ENCODE peak calls at places on chromosomes 3 and 15, in five cellular contexts. C is NCI-H1436, D is type B pancreatic cell, Y is A172, T is cardiac fibroblast. W is an unnamed sample.

GRCh38 chr3:171458056-171458856 is 1.9 kb downstream of the TNIK start:
- DNase-seq in C (no peak), D (no peak), Y (no peak), T (no peak), W (no peak)

GRCh38 chr3:13009132-13009945 is 63.9 kb downstream of the IQSEC1 start:
- DNase-seq in C (no peak), D (no peak), Y (peak; percentile 86), T (no peak), W (no peak)

GRCh38 chr15:96086164-96086563 is 244.3 kb upstream of the NR2F2 start:
- DNase-seq in C (no peak), D (no peak), Y (no peak), T (no peak), W (no peak)

GRCh38 chr3:85172001-85172400 is 213.2 kb downstream of the CADM2 start:
- DNase-seq in C (no peak), D (no peak), Y (no peak), T (no peak), W (no peak)

GRCh38 chr15:66161108-66161507 is 92.4 kb downstream of the MEGF11 start:
- DNase-seq in C (no peak), D (no peak), Y (no peak), T (no peak), W (no peak)

GRCh38 chr15:86850939-86851338 is 771.3 kb downstream of the AGBL1 start:
- DNase-seq in C (no peak), D (no peak), Y (no peak), T (no peak), W (no peak)

GRCh38 chr3:43153189-43154083 is 47.6 kb upstream of the POMGNT2 start:
- DNase-seq in C (no peak), D (no peak), Y (peak; percentile 21), T (peak; percentile 74), W (no peak)

GRCh38 chr15:28977377-28978010 is 91.7 kb downstream of the APBA2 start:
- DNase-seq in C (no peak), D (no peak), Y (peak; percentile 99), T (peak; percentile 98), W (peak; percentile 88)

GRCh38 chr3:171982829-171983228 is 56.5 kb upstream of the FNDC3B start:
- DNase-seq in C (peak; percentile 43), D (no peak), Y (no peak), T (peak; percentile 61), W (no peak)

GRCh38 chr3:121436641-121437040 is 109.1 kb downstream of the POLQ start:
- DNase-seq in C (no peak), D (no peak), Y (no peak), T (no peak), W (no peak)

GRCh38 chr3:176584413-176585176 is 612.7 kb downstream of the TBL1XR1 start:
- DNase-seq in C (no peak), D (no peak), Y (no peak), T (peak; percentile 79), W (no peak)

GRCh38 chr15:45378149-45378912 is at the start of gene GATM:
- DNase-seq in C (peak; percentile 9), D (peak; percentile 82), Y (peak; percentile 60), T (peak; percentile 77), W (peak; percentile 90)

GRCh38 chr3:11455977-11456376 is 183.8 kb downstream of the ATG7 start:
- DNase-seq in C (no peak), D (no peak), Y (no peak), T (peak; percentile 97), W (no peak)

GRCh38 chr15:57061281-57061680 is 142.8 kb downstream of the TCF12 start:
- DNase-seq in C (no peak), D (no peak), Y (no peak), T (peak; percentile 39), W (no peak)

GRCh38 chr15:96252148-96252547 is 78.4 kb upstream of the NR2F2 start:
- DNase-seq in C (no peak), D (no peak), Y (no peak), T (no peak), W (no peak)

GRCh38 chr3:195906865-195907729 is 1.3 kb downstream of the TNK2 start:
- DNase-seq in C (no peak), D (no peak), Y (no peak), T (no peak), W (no peak)

GRCh38 chr15:66508293-66508883 is 3.3 kb downstream of the ZWILCH start:
- DNase-seq in C (no peak), D (no peak), Y (no peak), T (no peak), W (no peak)

GRCh38 chr3:116199063-116199462 is 246.2 kb downstream of the LSAMP start:
- DNase-seq in C (no peak), D (no peak), Y (no peak), T (no peak), W (no peak)

GRCh38 chr15:74725845-74726773 is 781 bp upstream of the CYP1A1 start:
- DNase-seq in C (no peak), D (peak; percentile 77), Y (no peak), T (no peak), W (no peak)

GRCh38 chr3:111713833-111714232 is 118.7 kb upstream of the ZBED2 start:
- DNase-seq in C (no peak), D (no peak), Y (no peak), T (no peak), W (no peak)

GRCh38 chr3:148329481-148330220 is 368.1 kb upstream of the AGTR1 start:
- DNase-seq in C (no peak), D (no peak), Y (peak; percentile 11), T (peak; percentile 27), W (no peak)

GRCh38 chr15:65095011-65095746 is 18.6 kb downstream of the KBTBD13 start:
- DNase-seq in C (no peak), D (no peak), Y (no peak), T (no peak), W (no peak)

GRCh38 chr3:184299488-184300376 is 691 bp downstream of the PSMD2 start:
- DNase-seq in C (no peak), D (no peak), Y (no peak), T (peak; percentile 57), W (no peak)